ENCODE peak calls at places on chromosomes 1 and 21, in eight cellular contexts. One of them, this sample, is unnamed.
A peak's percentile ranks its signal among the peaks of the same experiment; 100 is the strongest.

GRCh38 chr1:148362930-148363810 is 119.9 kb downstream of the PPIAL4G start:
- DNase-seq in GF-D8: no peak
- DNase-seq in AG10803: no peak
- DNase-seq in endothelial cell: no peak
- DNase-seq in T follicular helper cell: no peak
- DNase-seq in mesendoderm: no peak
- DNase-seq in stimulated activated CD8-positive, alpha-beta memory T cell treated with anti-CD3 and anti-CD28 coated beads, Interleukin-4, amount 100 ng/mL, for 4 hours: no peak
- DNase-seq in KG1: no peak
- DNase-seq in this sample: no peak

GRCh38 chr1:2019162-2019542 is at the start of gene GABRD:
- DNase-seq in KG1: no peak
- DNase-seq in GF-D8: no peak
- DNase-seq in AG10803: no peak
- DNase-seq in stimulated activated CD8-positive, alpha-beta memory T cell treated with anti-CD3 and anti-CD28 coated beads, Interleukin-4, amount 100 ng/mL, for 4 hours: no peak
- DNase-seq in T follicular helper cell: no peak
- DNase-seq in endothelial cell: peak; percentile 52
- DNase-seq in mesendoderm: peak; percentile 36
- DNase-seq in this sample: no peak

GRCh38 chr1:201381130-201381529 is 3.6 kb upstream of the TNNT2 start:
- DNase-seq in GF-D8: no peak
- DNase-seq in mesendoderm: no peak
- DNase-seq in KG1: no peak
- DNase-seq in stimulated activated CD8-positive, alpha-beta memory T cell treated with anti-CD3 and anti-CD28 coated beads, Interleukin-4, amount 100 ng/mL, for 4 hours: no peak
- DNase-seq in AG10803: no peak
- DNase-seq in endothelial cell: no peak
- DNase-seq in T follicular helper cell: no peak
- DNase-seq in this sample: no peak

GRCh38 chr1:64470670-64471217 is 815 bp downstream of the CACHD1 start:
- DNase-seq in endothelial cell: peak; percentile 52
- DNase-seq in T follicular helper cell: no peak
- DNase-seq in GF-D8: no peak
- DNase-seq in mesendoderm: peak; percentile 66
- DNase-seq in stimulated activated CD8-positive, alpha-beta memory T cell treated with anti-CD3 and anti-CD28 coated beads, Interleukin-4, amount 100 ng/mL, for 4 hours: no peak
- DNase-seq in AG10803: peak; percentile 16
- DNase-seq in KG1: no peak
- DNase-seq in this sample: no peak

GRCh38 chr1:172269084-172269483 is 151.4 kb upstream of the C1orf105 start:
- DNase-seq in mesendoderm: no peak
- DNase-seq in stimulated activated CD8-positive, alpha-beta memory T cell treated with anti-CD3 and anti-CD28 coated beads, Interleukin-4, amount 100 ng/mL, for 4 hours: no peak
- DNase-seq in GF-D8: no peak
- DNase-seq in KG1: no peak
- DNase-seq in T follicular helper cell: no peak
- DNase-seq in AG10803: no peak
- DNase-seq in endothelial cell: no peak
- DNase-seq in this sample: no peak

GRCh38 chr1:114092118-114092517 is 61.6 kb downstream of the SYT6 start:
- DNase-seq in KG1: no peak
- DNase-seq in mesendoderm: no peak
- DNase-seq in endothelial cell: no peak
- DNase-seq in GF-D8: no peak
- DNase-seq in stimulated activated CD8-positive, alpha-beta memory T cell treated with anti-CD3 and anti-CD28 coated beads, Interleukin-4, amount 100 ng/mL, for 4 hours: no peak
- DNase-seq in T follicular helper cell: no peak
- DNase-seq in AG10803: no peak
- DNase-seq in this sample: no peak

GRCh38 chr1:218171302-218171893 is 113.7 kb upstream of the RRP15 start:
- DNase-seq in AG10803: peak; percentile 51
- DNase-seq in mesendoderm: peak; percentile 26
- DNase-seq in stimulated activated CD8-positive, alpha-beta memory T cell treated with anti-CD3 and anti-CD28 coated beads, Interleukin-4, amount 100 ng/mL, for 4 hours: no peak
- DNase-seq in KG1: no peak
- DNase-seq in GF-D8: peak; percentile 8
- DNase-seq in T follicular helper cell: no peak
- DNase-seq in endothelial cell: no peak
- DNase-seq in this sample: peak; percentile 60

GRCh38 chr21:26169611-26170470 is 729 bp downstream of the APP start:
- DNase-seq in T follicular helper cell: peak; percentile 7
- DNase-seq in endothelial cell: peak; percentile 52
- DNase-seq in KG1: peak; percentile 59
- DNase-seq in GF-D8: peak; percentile 18
- DNase-seq in stimulated activated CD8-positive, alpha-beta memory T cell treated with anti-CD3 and anti-CD28 coated beads, Interleukin-4, amount 100 ng/mL, for 4 hours: no peak
- DNase-seq in AG10803: peak; percentile 60
- DNase-seq in mesendoderm: peak; percentile 85
- DNase-seq in this sample: peak; percentile 67

GRCh38 chr1:55064861-55065263 is 25.5 kb downstream of the PCSK9 start:
- DNase-seq in stimulated activated CD8-positive, alpha-beta memory T cell treated with anti-CD3 and anti-CD28 coated beads, Interleukin-4, amount 100 ng/mL, for 4 hours: no peak
- DNase-seq in endothelial cell: no peak
- DNase-seq in mesendoderm: no peak
- DNase-seq in KG1: no peak
- DNase-seq in GF-D8: no peak
- DNase-seq in AG10803: peak; percentile 76
- DNase-seq in T follicular helper cell: no peak
- DNase-seq in this sample: peak; percentile 91

GRCh38 chr1:19684677-19685076 is 20.0 kb downstream of the HTR6 start:
- DNase-seq in GF-D8: no peak
- DNase-seq in stimulated activated CD8-positive, alpha-beta memory T cell treated with anti-CD3 and anti-CD28 coated beads, Interleukin-4, amount 100 ng/mL, for 4 hours: no peak
- DNase-seq in T follicular helper cell: no peak
- DNase-seq in endothelial cell: no peak
- DNase-seq in AG10803: no peak
- DNase-seq in KG1: no peak
- DNase-seq in mesendoderm: no peak
- DNase-seq in this sample: no peak

GRCh38 chr21:33495743-33496142 is 4.2 kb upstream of the DNAJC28 start:
- DNase-seq in KG1: no peak
- DNase-seq in T follicular helper cell: no peak
- DNase-seq in endothelial cell: no peak
- DNase-seq in stimulated activated CD8-positive, alpha-beta memory T cell treated with anti-CD3 and anti-CD28 coated beads, Interleukin-4, amount 100 ng/mL, for 4 hours: no peak
- DNase-seq in GF-D8: no peak
- DNase-seq in mesendoderm: no peak
- DNase-seq in AG10803: no peak
- DNase-seq in this sample: no peak

GRCh38 chr21:45129231-45129923 is 55.0 kb downstream of the ADARB1 start:
- DNase-seq in AG10803: peak; percentile 57
- DNase-seq in mesendoderm: no peak
- DNase-seq in endothelial cell: no peak
- DNase-seq in T follicular helper cell: no peak
- DNase-seq in KG1: no peak
- DNase-seq in stimulated activated CD8-positive, alpha-beta memory T cell treated with anti-CD3 and anti-CD28 coated beads, Interleukin-4, amount 100 ng/mL, for 4 hours: no peak
- DNase-seq in GF-D8: no peak
- DNase-seq in this sample: peak; percentile 90

GRCh38 chr1:224329484-224329841 is 509 bp downstream of the NVL start:
- DNase-seq in KG1: no peak
- DNase-seq in endothelial cell: no peak
- DNase-seq in mesendoderm: no peak
- DNase-seq in AG10803: no peak
- DNase-seq in GF-D8: no peak
- DNase-seq in stimulated activated CD8-positive, alpha-beta memory T cell treated with anti-CD3 and anti-CD28 coated beads, Interleukin-4, amount 100 ng/mL, for 4 hours: no peak
- DNase-seq in T follicular helper cell: no peak
- DNase-seq in this sample: no peak

GRCh38 chr1:84691139-84691783 is 1.0 kb upstream of the SSX2IP start:
- DNase-seq in endothelial cell: no peak
- DNase-seq in GF-D8: no peak
- DNase-seq in KG1: no peak
- DNase-seq in stimulated activated CD8-positive, alpha-beta memory T cell treated with anti-CD3 and anti-CD28 coated beads, Interleukin-4, amount 100 ng/mL, for 4 hours: no peak
- DNase-seq in AG10803: no peak
- DNase-seq in mesendoderm: peak; percentile 25
- DNase-seq in T follicular helper cell: no peak
- DNase-seq in this sample: no peak

GRCh38 chr1:212442408-212442807 is 9.7 kb downstream of the NENF start:
- DNase-seq in stimulated activated CD8-positive, alpha-beta memory T cell treated with anti-CD3 and anti-CD28 coated beads, Interleukin-4, amount 100 ng/mL, for 4 hours: no peak
- DNase-seq in AG10803: no peak
- DNase-seq in mesendoderm: no peak
- DNase-seq in T follicular helper cell: no peak
- DNase-seq in GF-D8: no peak
- DNase-seq in endothelial cell: no peak
- DNase-seq in KG1: no peak
- DNase-seq in this sample: no peak

GRCh38 chr21:46124926-46125845 is 27.3 kb downstream of the COL6A2 start:
- DNase-seq in stimulated activated CD8-positive, alpha-beta memory T cell treated with anti-CD3 and anti-CD28 coated beads, Interleukin-4, amount 100 ng/mL, for 4 hours: no peak
- DNase-seq in KG1: no peak
- DNase-seq in GF-D8: no peak
- DNase-seq in T follicular helper cell: no peak
- DNase-seq in endothelial cell: peak; percentile 3
- DNase-seq in mesendoderm: no peak
- DNase-seq in AG10803: no peak
- DNase-seq in this sample: no peak

GRCh38 chr1:220028496-220028895 is 17.8 kb downstream of the EPRS1 start:
- DNase-seq in GF-D8: no peak
- DNase-seq in KG1: no peak
- DNase-seq in AG10803: no peak
- DNase-seq in T follicular helper cell: no peak
- DNase-seq in mesendoderm: no peak
- DNase-seq in endothelial cell: no peak
- DNase-seq in stimulated activated CD8-positive, alpha-beta memory T cell treated with anti-CD3 and anti-CD28 coated beads, Interleukin-4, amount 100 ng/mL, for 4 hours: no peak
- DNase-seq in this sample: no peak

GRCh38 chr1:15934211-15935055 is 41.5 kb downstream of the ZBTB17 start:
- DNase-seq in T follicular helper cell: no peak
- DNase-seq in KG1: no peak
- DNase-seq in mesendoderm: no peak
- DNase-seq in stimulated activated CD8-positive, alpha-beta memory T cell treated with anti-CD3 and anti-CD28 coated beads, Interleukin-4, amount 100 ng/mL, for 4 hours: no peak
- DNase-seq in GF-D8: no peak
- DNase-seq in endothelial cell: no peak
- DNase-seq in AG10803: no peak
- DNase-seq in this sample: no peak

GRCh38 chr1:205591522-205592351 is 40.1 kb downstream of the ELK4 start:
- DNase-seq in mesendoderm: peak; percentile 93
- DNase-seq in endothelial cell: peak; percentile 98
- DNase-seq in AG10803: peak; percentile 62
- DNase-seq in GF-D8: peak; percentile 61
- DNase-seq in T follicular helper cell: peak; percentile 82
- DNase-seq in stimulated activated CD8-positive, alpha-beta memory T cell treated with anti-CD3 and anti-CD28 coated beads, Interleukin-4, amount 100 ng/mL, for 4 hours: peak; percentile 68
- DNase-seq in KG1: peak; percentile 54
- DNase-seq in this sample: peak; percentile 72

GRCh38 chr1:53771648-53772047 is 32.7 kb upstream of the GLIS1 start:
- DNase-seq in endothelial cell: no peak
- DNase-seq in GF-D8: no peak
- DNase-seq in KG1: no peak
- DNase-seq in stimulated activated CD8-positive, alpha-beta memory T cell treated with anti-CD3 and anti-CD28 coated beads, Interleukin-4, amount 100 ng/mL, for 4 hours: no peak
- DNase-seq in mesendoderm: no peak
- DNase-seq in AG10803: peak; percentile 94
- DNase-seq in T follicular helper cell: no peak
- DNase-seq in this sample: peak; percentile 80

GRCh38 chr1:241136401-241136800 is 220.6 kb downstream of the RGS7 start:
- DNase-seq in KG1: no peak
- DNase-seq in stimulated activated CD8-positive, alpha-beta memory T cell treated with anti-CD3 and anti-CD28 coated beads, Interleukin-4, amount 100 ng/mL, for 4 hours: no peak
- DNase-seq in endothelial cell: no peak
- DNase-seq in mesendoderm: no peak
- DNase-seq in T follicular helper cell: no peak
- DNase-seq in GF-D8: no peak
- DNase-seq in AG10803: no peak
- DNase-seq in this sample: no peak

GRCh38 chr1:164622057-164622840 is 63.3 kb downstream of the PBX1 start:
- DNase-seq in mesendoderm: no peak
- DNase-seq in stimulated activated CD8-positive, alpha-beta memory T cell treated with anti-CD3 and anti-CD28 coated beads, Interleukin-4, amount 100 ng/mL, for 4 hours: no peak
- DNase-seq in AG10803: peak; percentile 56
- DNase-seq in GF-D8: no peak
- DNase-seq in KG1: no peak
- DNase-seq in endothelial cell: no peak
- DNase-seq in T follicular helper cell: no peak
- DNase-seq in this sample: peak; percentile 53

GRCh38 chr1:101943237-101943636 is 53.5 kb downstream of the OLFM3 start:
- DNase-seq in endothelial cell: no peak
- DNase-seq in GF-D8: no peak
- DNase-seq in AG10803: no peak
- DNase-seq in mesendoderm: no peak
- DNase-seq in stimulated activated CD8-positive, alpha-beta memory T cell treated with anti-CD3 and anti-CD28 coated beads, Interleukin-4, amount 100 ng/mL, for 4 hours: no peak
- DNase-seq in KG1: no peak
- DNase-seq in T follicular helper cell: no peak
- DNase-seq in this sample: no peak

GRCh38 chr1:51622455-51622913 is 5.6 kb downstream of the OSBPL9 start:
- DNase-seq in GF-D8: peak; percentile 43
- DNase-seq in stimulated activated CD8-positive, alpha-beta memory T cell treated with anti-CD3 and anti-CD28 coated beads, Interleukin-4, amount 100 ng/mL, for 4 hours: no peak
- DNase-seq in T follicular helper cell: no peak
- DNase-seq in mesendoderm: peak; percentile 97
- DNase-seq in KG1: no peak
- DNase-seq in AG10803: peak; percentile 58
- DNase-seq in endothelial cell: no peak
- DNase-seq in this sample: peak; percentile 34

GRCh38 chr1:200438911-200439310 is 29.1 kb upstream of the ZNF281 start:
- DNase-seq in KG1: no peak
- DNase-seq in endothelial cell: no peak
- DNase-seq in mesendoderm: no peak
- DNase-seq in AG10803: peak; percentile 50
- DNase-seq in stimulated activated CD8-positive, alpha-beta memory T cell treated with anti-CD3 and anti-CD28 coated beads, Interleukin-4, amount 100 ng/mL, for 4 hours: no peak
- DNase-seq in T follicular helper cell: no peak
- DNase-seq in GF-D8: no peak
- DNase-seq in this sample: no peak

GRCh38 chr1:10803971-10804820 is 7.8 kb upstream of the CASZ1 start:
- DNase-seq in T follicular helper cell: no peak
- DNase-seq in GF-D8: no peak
- DNase-seq in KG1: no peak
- DNase-seq in endothelial cell: no peak
- DNase-seq in AG10803: no peak
- DNase-seq in stimulated activated CD8-positive, alpha-beta memory T cell treated with anti-CD3 and anti-CD28 coated beads, Interleukin-4, amount 100 ng/mL, for 4 hours: no peak
- DNase-seq in mesendoderm: no peak
- DNase-seq in this sample: no peak

GRCh38 chr21:43854773-43855633 is 10.0 kb upstream of the AGPAT3 start:
- DNase-seq in T follicular helper cell: no peak
- DNase-seq in stimulated activated CD8-positive, alpha-beta memory T cell treated with anti-CD3 and anti-CD28 coated beads, Interleukin-4, amount 100 ng/mL, for 4 hours: no peak
- DNase-seq in endothelial cell: no peak
- DNase-seq in GF-D8: peak; percentile 39
- DNase-seq in AG10803: no peak
- DNase-seq in KG1: no peak
- DNase-seq in mesendoderm: no peak
- DNase-seq in this sample: no peak

GRCh38 chr1:234437423-234438171 is 41.4 kb downstream of the TARBP1 start:
- DNase-seq in T follicular helper cell: no peak
- DNase-seq in GF-D8: no peak
- DNase-seq in KG1: no peak
- DNase-seq in endothelial cell: no peak
- DNase-seq in stimulated activated CD8-positive, alpha-beta memory T cell treated with anti-CD3 and anti-CD28 coated beads, Interleukin-4, amount 100 ng/mL, for 4 hours: no peak
- DNase-seq in mesendoderm: no peak
- DNase-seq in AG10803: peak; percentile 29
- DNase-seq in this sample: peak; percentile 53

GRCh38 chr1:92536593-92537332 is 50.0 kb upstream of the GFI1 start:
- DNase-seq in T follicular helper cell: peak; percentile 4
- DNase-seq in AG10803: no peak
- DNase-seq in KG1: no peak
- DNase-seq in endothelial cell: no peak
- DNase-seq in stimulated activated CD8-positive, alpha-beta memory T cell treated with anti-CD3 and anti-CD28 coated beads, Interleukin-4, amount 100 ng/mL, for 4 hours: no peak
- DNase-seq in GF-D8: peak; percentile 39
- DNase-seq in mesendoderm: no peak
- DNase-seq in this sample: peak; percentile 19

GRCh38 chr1:232630047-232630893 is at the start of gene SIPA1L2:
- DNase-seq in GF-D8: no peak
- DNase-seq in T follicular helper cell: peak; percentile 77
- DNase-seq in KG1: peak; percentile 77
- DNase-seq in AG10803: peak; percentile 91
- DNase-seq in stimulated activated CD8-positive, alpha-beta memory T cell treated with anti-CD3 and anti-CD28 coated beads, Interleukin-4, amount 100 ng/mL, for 4 hours: peak; percentile 65
- DNase-seq in mesendoderm: peak; percentile 96
- DNase-seq in endothelial cell: peak; percentile 98
- DNase-seq in this sample: peak; percentile 92

GRCh38 chr1:1893291-1893985 is 2.6 kb upstream of the GNB1 start:
- DNase-seq in stimulated activated CD8-positive, alpha-beta memory T cell treated with anti-CD3 and anti-CD28 coated beads, Interleukin-4, amount 100 ng/mL, for 4 hours: no peak
- DNase-seq in T follicular helper cell: no peak
- DNase-seq in KG1: no peak
- DNase-seq in GF-D8: no peak
- DNase-seq in mesendoderm: no peak
- DNase-seq in endothelial cell: no peak
- DNase-seq in AG10803: no peak
- DNase-seq in this sample: no peak

GRCh38 chr1:16727190-16728111 is 12.9 kb upstream of the RNU1-4 start:
- DNase-seq in KG1: peak; percentile 53
- DNase-seq in stimulated activated CD8-positive, alpha-beta memory T cell treated with anti-CD3 and anti-CD28 coated beads, Interleukin-4, amount 100 ng/mL, for 4 hours: no peak
- DNase-seq in GF-D8: no peak
- DNase-seq in AG10803: peak; percentile 29
- DNase-seq in endothelial cell: peak; percentile 62
- DNase-seq in T follicular helper cell: no peak
- DNase-seq in mesendoderm: peak; percentile 91
- DNase-seq in this sample: no peak

GRCh38 chr1:55775007-55775406 is 559.8 kb upstream of the USP24 start:
- DNase-seq in mesendoderm: no peak
- DNase-seq in endothelial cell: no peak
- DNase-seq in GF-D8: no peak
- DNase-seq in stimulated activated CD8-positive, alpha-beta memory T cell treated with anti-CD3 and anti-CD28 coated beads, Interleukin-4, amount 100 ng/mL, for 4 hours: no peak
- DNase-seq in KG1: no peak
- DNase-seq in AG10803: peak; percentile 51
- DNase-seq in T follicular helper cell: no peak
- DNase-seq in this sample: no peak

GRCh38 chr1:117657031-117657430 is 51.2 kb downstream of the TENT5C start:
- DNase-seq in mesendoderm: peak; percentile 84
- DNase-seq in stimulated activated CD8-positive, alpha-beta memory T cell treated with anti-CD3 and anti-CD28 coated beads, Interleukin-4, amount 100 ng/mL, for 4 hours: no peak
- DNase-seq in AG10803: peak; percentile 82
- DNase-seq in KG1: no peak
- DNase-seq in endothelial cell: no peak
- DNase-seq in GF-D8: no peak
- DNase-seq in T follicular helper cell: peak; percentile 16
- DNase-seq in this sample: peak; percentile 42

This sample was measured in myocyte.